ENCODE peak calls at places on chromosomes 7 and 10, in five cellular contexts. One of them, this sample, is unnamed.
A peak's percentile ranks its signal among the peaks of the same experiment; 100 is the strongest.

GRCh38 chr10:8338177-8338766 is 283.8 kb downstream of the GATA3 start:
- DNase-seq in psoas muscle: no peak
- DNase-seq in WERI-Rb-1: no peak
- DNase-seq in PC-3: no peak
- DNase-seq in A549: no peak
- DNase-seq in this sample: no peak

GRCh38 chr7:54565432-54565831 is 23.3 kb downstream of the VSTM2A start:
- DNase-seq in psoas muscle: no peak
- DNase-seq in WERI-Rb-1: no peak
- DNase-seq in PC-3: no peak
- DNase-seq in A549: no peak
- DNase-seq in this sample: no peak

GRCh38 chr10:76975131-76975530 is 662.5 kb downstream of the KCNMA1 start:
- DNase-seq in psoas muscle: no peak
- DNase-seq in WERI-Rb-1: no peak
- DNase-seq in PC-3: no peak
- DNase-seq in A549: no peak
- DNase-seq in this sample: no peak

GRCh38 chr7:158450476-158451124 is 137.0 kb downstream of the PTPRN2 start:
- DNase-seq in psoas muscle: no peak
- DNase-seq in WERI-Rb-1: no peak
- DNase-seq in PC-3: no peak
- DNase-seq in A549: no peak
- DNase-seq in this sample: no peak

GRCh38 chr7:97004931-97005763 is at the start of gene DLX6:
- DNase-seq in psoas muscle: no peak
- DNase-seq in WERI-Rb-1: peak; percentile 94
- DNase-seq in PC-3: no peak
- DNase-seq in A549: peak; percentile 89
- DNase-seq in this sample: peak; percentile 73

GRCh38 chr7:460374-461117 is 59.1 kb downstream of the PDGFA start:
- DNase-seq in psoas muscle: no peak
- DNase-seq in WERI-Rb-1: no peak
- DNase-seq in PC-3: no peak
- DNase-seq in A549: no peak
- DNase-seq in this sample: no peak

GRCh38 chr10:132145521-132146185 is 41.1 kb upstream of the DPYSL4 start:
- DNase-seq in psoas muscle: peak; percentile 4
- DNase-seq in WERI-Rb-1: no peak
- DNase-seq in PC-3: no peak
- DNase-seq in A549: no peak
- DNase-seq in this sample: no peak

GRCh38 chr7:94972296-94972695 is 64.9 kb downstream of the PPP1R9A start:
- DNase-seq in psoas muscle: no peak
- DNase-seq in WERI-Rb-1: no peak
- DNase-seq in PC-3: peak; percentile 87
- DNase-seq in A549: no peak
- DNase-seq in this sample: peak; percentile 19

GRCh38 chr7:114051871-114052324 is 133.1 kb upstream of the PPP1R3A start:
- DNase-seq in psoas muscle: no peak
- DNase-seq in WERI-Rb-1: no peak
- DNase-seq in PC-3: no peak
- DNase-seq in A549: no peak
- DNase-seq in this sample: no peak

GRCh38 chr10:35422236-35422635 is 85.9 kb downstream of the CCNY start:
- DNase-seq in psoas muscle: no peak
- DNase-seq in WERI-Rb-1: peak; percentile 60
- DNase-seq in PC-3: peak; percentile 48
- DNase-seq in A549: no peak
- DNase-seq in this sample: no peak

GRCh38 chr10:88116491-88116890 is 253.1 kb downstream of the PTEN start:
- DNase-seq in psoas muscle: no peak
- DNase-seq in WERI-Rb-1: no peak
- DNase-seq in PC-3: no peak
- DNase-seq in A549: no peak
- DNase-seq in this sample: no peak

GRCh38 chr10:112898540-112899395 is 51.3 kb upstream of the TCF7L2 start:
- DNase-seq in psoas muscle: no peak
- DNase-seq in WERI-Rb-1: peak; percentile 39
- DNase-seq in PC-3: no peak
- DNase-seq in A549: peak; percentile 81
- DNase-seq in this sample: peak; percentile 47

GRCh38 chr10:6528198-6528950 is 51.7 kb downstream of the PRKCQ start:
- DNase-seq in psoas muscle: no peak
- DNase-seq in WERI-Rb-1: no peak
- DNase-seq in PC-3: no peak
- DNase-seq in A549: no peak
- DNase-seq in this sample: no peak

GRCh38 chr10:3908183-3908582 is 123.2 kb upstream of the KLF6 start:
- DNase-seq in psoas muscle: no peak
- DNase-seq in WERI-Rb-1: no peak
- DNase-seq in PC-3: no peak
- DNase-seq in A549: no peak
- DNase-seq in this sample: no peak

GRCh38 chr7:12494354-12495024 is 76.0 kb upstream of the SCIN start:
- DNase-seq in psoas muscle: no peak
- DNase-seq in WERI-Rb-1: no peak
- DNase-seq in PC-3: peak; percentile 55
- DNase-seq in A549: no peak
- DNase-seq in this sample: no peak

GRCh38 chr7:137590686-137591255 is 247.2 kb upstream of the PTN start:
- DNase-seq in psoas muscle: no peak
- DNase-seq in WERI-Rb-1: no peak
- DNase-seq in PC-3: no peak
- DNase-seq in A549: no peak
- DNase-seq in this sample: no peak

GRCh38 chr10:132149917-132150316 is 36.8 kb upstream of the DPYSL4 start:
- DNase-seq in psoas muscle: peak; percentile 5
- DNase-seq in WERI-Rb-1: no peak
- DNase-seq in PC-3: no peak
- DNase-seq in A549: no peak
- DNase-seq in this sample: no peak

GRCh38 chr10:75497997-75498797 is 66.8 kb downstream of the LRMDA start:
- DNase-seq in psoas muscle: peak; percentile 37
- DNase-seq in WERI-Rb-1: peak; percentile 9
- DNase-seq in PC-3: peak; percentile 49
- DNase-seq in A549: no peak
- DNase-seq in this sample: no peak

GRCh38 chr10:75400769-75401568 is 595 bp downstream of the ZNF503 start:
- DNase-seq in psoas muscle: peak; percentile 63
- DNase-seq in WERI-Rb-1: peak; percentile 59
- DNase-seq in PC-3: peak; percentile 48
- DNase-seq in A549: peak; percentile 29
- DNase-seq in this sample: peak; percentile 70

GRCh38 chr7:26284477-26284876 is 7.2 kb upstream of the SNX10 start:
- DNase-seq in psoas muscle: no peak
- DNase-seq in WERI-Rb-1: no peak
- DNase-seq in PC-3: no peak
- DNase-seq in A549: no peak
- DNase-seq in this sample: peak; percentile 30

GRCh38 chr7:26286157-26286556 is 5.5 kb upstream of the SNX10 start:
- DNase-seq in psoas muscle: no peak
- DNase-seq in WERI-Rb-1: no peak
- DNase-seq in PC-3: no peak
- DNase-seq in A549: no peak
- DNase-seq in this sample: no peak

GRCh38 chr7:26280723-26281122 is 10.9 kb upstream of the SNX10 start:
- DNase-seq in psoas muscle: no peak
- DNase-seq in WERI-Rb-1: no peak
- DNase-seq in PC-3: no peak
- DNase-seq in A549: no peak
- DNase-seq in this sample: no peak

GRCh38 chr7:26280097-26280496 is 11.6 kb upstream of the SNX10 start:
- DNase-seq in psoas muscle: no peak
- DNase-seq in WERI-Rb-1: no peak
- DNase-seq in PC-3: no peak
- DNase-seq in A549: no peak
- DNase-seq in this sample: no peak

GRCh38 chr7:26284995-26285632 is 6.5 kb upstream of the SNX10 start:
- DNase-seq in psoas muscle: no peak
- DNase-seq in WERI-Rb-1: peak; percentile 52
- DNase-seq in PC-3: peak; percentile 65
- DNase-seq in A549: no peak
- DNase-seq in this sample: peak; percentile 18
- TF ChIP-seq CTCF in psoas muscle: no peak
- TF ChIP-seq CTCF in WERI-Rb-1: peak; percentile 53
- TF ChIP-seq CTCF in PC-3: peak; percentile 51
- TF ChIP-seq CTCF in A549: no peak
- TF ChIP-seq CTCF in this sample: no peak

DNA sequence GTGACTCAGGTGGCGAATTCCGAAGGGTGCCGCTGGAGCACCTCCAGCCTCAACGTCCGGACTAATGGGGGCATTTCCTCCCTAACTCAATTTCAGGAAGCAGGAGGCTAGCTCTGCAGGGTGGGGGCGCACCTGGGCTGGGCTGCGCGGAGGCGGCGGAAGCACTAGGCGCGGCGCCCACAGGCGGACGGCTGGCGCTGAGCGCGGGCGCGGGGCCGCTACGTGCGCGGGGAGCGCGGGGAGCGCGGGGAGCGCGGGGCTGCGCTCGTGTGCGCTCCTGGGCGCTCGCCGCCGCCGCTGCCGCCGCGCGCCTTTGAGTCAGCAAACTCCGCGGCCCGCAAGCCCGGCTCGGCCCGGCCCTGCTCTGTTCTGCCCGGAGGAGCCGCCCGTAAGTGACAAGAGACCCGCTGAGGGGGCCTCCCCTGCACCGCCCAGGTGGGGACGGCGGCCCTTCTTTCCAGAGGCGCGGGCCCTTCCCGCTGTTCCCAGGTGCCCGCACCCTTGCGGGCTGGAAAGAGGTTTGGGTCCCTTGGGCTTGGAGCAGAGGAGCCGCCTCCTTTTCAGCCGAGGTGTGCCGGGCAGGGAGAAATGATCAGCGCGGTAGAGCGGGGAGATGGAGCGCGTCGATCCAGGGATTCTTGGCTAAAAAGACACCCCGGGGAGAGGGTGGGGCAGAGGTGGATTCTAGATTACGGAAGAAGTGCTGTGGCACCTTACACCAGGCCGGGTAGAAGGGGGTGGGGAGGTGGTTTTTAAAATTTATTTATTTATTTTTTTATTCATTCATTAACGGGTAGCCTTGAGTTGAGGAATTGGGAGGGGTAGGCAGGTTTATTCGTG is at the start of gene SNX10:
- DNase-seq in psoas muscle: peak; percentile 35
- DNase-seq in WERI-Rb-1: peak; percentile 83
- DNase-seq in PC-3: peak; percentile 72
- DNase-seq in A549: peak; percentile 50
- DNase-seq in this sample: peak; percentile 92
- TF ChIP-seq CTCF in psoas muscle: no peak
- TF ChIP-seq CTCF in WERI-Rb-1: peak; percentile 70
- TF ChIP-seq CTCF in PC-3: peak; percentile 54
- TF ChIP-seq CTCF in A549: peak; percentile 43
- TF ChIP-seq CTCF in this sample: peak; percentile 69

DNA sequence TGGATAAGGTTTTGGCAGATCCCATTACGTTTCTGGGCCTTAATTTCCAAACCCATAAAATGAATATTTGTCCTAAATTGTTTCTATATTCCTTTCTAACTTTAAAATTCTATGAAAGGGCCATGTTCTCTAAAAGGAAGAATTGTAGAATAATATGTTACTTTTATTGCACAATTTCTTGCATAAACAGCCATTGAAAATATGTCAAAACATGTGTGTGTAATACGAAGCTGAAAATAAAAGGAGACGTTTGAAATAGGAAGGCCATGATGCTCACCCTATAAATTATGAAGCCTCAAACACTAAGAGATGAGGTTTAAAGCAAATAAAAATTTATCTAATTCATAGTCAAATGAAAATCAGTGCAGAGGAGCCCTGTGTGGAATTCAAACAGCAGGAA is 145.0 kb upstream of the LRRTM3 start:
- DNase-seq in psoas muscle: no peak
- DNase-seq in WERI-Rb-1: no peak
- DNase-seq in PC-3: no peak
- DNase-seq in A549: no peak
- DNase-seq in this sample: no peak
- TF ChIP-seq CTCF in psoas muscle: no peak
- TF ChIP-seq CTCF in WERI-Rb-1: no peak
- TF ChIP-seq CTCF in PC-3: no peak
- TF ChIP-seq CTCF in A549: no peak
- TF ChIP-seq CTCF in this sample: no peak

GRCh38 chr7:78311176-78311575 is 512.6 kb downstream of the PHTF2 start:
- DNase-seq in psoas muscle: no peak
- DNase-seq in WERI-Rb-1: no peak
- DNase-seq in PC-3: no peak
- DNase-seq in A549: no peak
- DNase-seq in this sample: no peak

GRCh38 chr7:78317371-78317770 is 518.8 kb downstream of the PHTF2 start:
- DNase-seq in psoas muscle: no peak
- DNase-seq in WERI-Rb-1: no peak
- DNase-seq in PC-3: no peak
- DNase-seq in A549: no peak
- DNase-seq in this sample: no peak

GRCh38 chr7:78316110-78316509 is 517.5 kb downstream of the PHTF2 start:
- DNase-seq in psoas muscle: no peak
- DNase-seq in WERI-Rb-1: no peak
- DNase-seq in PC-3: no peak
- DNase-seq in A549: no peak
- DNase-seq in this sample: no peak

DNA sequence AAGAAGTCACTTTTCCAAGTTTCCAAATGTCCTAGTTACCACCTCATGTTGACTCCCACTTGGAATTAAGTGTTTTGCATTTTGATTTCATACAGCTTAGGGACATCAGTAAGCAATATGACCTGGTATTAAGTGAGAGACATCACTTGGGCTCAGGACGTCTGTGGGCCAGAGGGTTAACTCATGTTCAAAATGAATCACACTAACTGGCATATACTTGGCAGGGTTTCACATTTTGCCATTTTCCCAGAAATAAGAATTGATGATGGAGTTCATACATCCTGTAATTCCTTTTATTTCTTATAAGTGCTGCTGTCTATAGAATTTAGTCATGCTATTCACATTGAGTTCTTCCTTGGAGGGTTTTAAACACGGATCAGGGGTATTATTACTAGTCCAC is 516.5 kb downstream of the PHTF2 start:
- DNase-seq in psoas muscle: no peak
- DNase-seq in WERI-Rb-1: no peak
- DNase-seq in PC-3: no peak
- DNase-seq in A549: no peak
- DNase-seq in this sample: no peak
- TF ChIP-seq CTCF in psoas muscle: no peak
- TF ChIP-seq CTCF in WERI-Rb-1: no peak
- TF ChIP-seq CTCF in PC-3: no peak
- TF ChIP-seq CTCF in A549: no peak
- TF ChIP-seq CTCF in this sample: no peak